ENCODE peak calls at places on chromosomes 12 and 14, in seven cellular contexts. One of them, this sample, is unnamed.

GRCh38 chr12:109069307-109070231 is 17.2 kb downstream of the USP30 start:
- DNase-seq in stimulated activated CD4-positive, alpha-beta T cell treated with anti-CD3 and anti-CD28 coated beads, Interleukin-1b, Interleukin-23, amount 100 ng/mL, for 1 hour: no peak
- DNase-seq in CD8-positive, alpha-beta memory T cell: no peak
- DNase-seq in M059J: no peak
- DNase-seq in HCEC 1CT: no peak
- DNase-seq in MV-4-11: no peak
- DNase-seq in WTC11: peak
- DNase-seq in this sample: no peak

GRCh38 chr14:35398095-35398584 is 6.4 kb downstream of the NFKBIA start:
- DNase-seq in MV-4-11: no peak
- DNase-seq in M059J: no peak
- DNase-seq in CD8-positive, alpha-beta memory T cell: no peak
- DNase-seq in stimulated activated CD4-positive, alpha-beta T cell treated with anti-CD3 and anti-CD28 coated beads, Interleukin-1b, Interleukin-23, amount 100 ng/mL, for 1 hour: no peak
- DNase-seq in WTC11: no peak
- DNase-seq in HCEC 1CT: no peak
- DNase-seq in this sample: no peak

GRCh38 chr12:57687862-57688261 is 6.1 kb upstream of the OS9 start:
- DNase-seq in CD8-positive, alpha-beta memory T cell: no peak
- DNase-seq in HCEC 1CT: no peak
- DNase-seq in MV-4-11: no peak
- DNase-seq in stimulated activated CD4-positive, alpha-beta T cell treated with anti-CD3 and anti-CD28 coated beads, Interleukin-1b, Interleukin-23, amount 100 ng/mL, for 1 hour: no peak
- DNase-seq in WTC11: no peak
- DNase-seq in M059J: no peak
- DNase-seq in this sample: no peak

GRCh38 chr12:107449891-107450290 is 235.7 kb upstream of the PWP1 start:
- DNase-seq in M059J: peak
- DNase-seq in CD8-positive, alpha-beta memory T cell: no peak
- DNase-seq in WTC11: no peak
- DNase-seq in HCEC 1CT: no peak
- DNase-seq in stimulated activated CD4-positive, alpha-beta T cell treated with anti-CD3 and anti-CD28 coated beads, Interleukin-1b, Interleukin-23, amount 100 ng/mL, for 1 hour: no peak
- DNase-seq in MV-4-11: no peak
- DNase-seq in this sample: no peak

GRCh38 chr14:65333926-65334687 is 78.4 kb upstream of the FUT8 start:
- DNase-seq in CD8-positive, alpha-beta memory T cell: no peak
- DNase-seq in stimulated activated CD4-positive, alpha-beta T cell treated with anti-CD3 and anti-CD28 coated beads, Interleukin-1b, Interleukin-23, amount 100 ng/mL, for 1 hour: no peak
- DNase-seq in MV-4-11: no peak
- DNase-seq in HCEC 1CT: peak
- DNase-seq in M059J: peak
- DNase-seq in WTC11: peak
- DNase-seq in this sample: no peak

GRCh38 chr12:123712780-123713319 is 697 bp downstream of the ATP6V0A2 start:
- DNase-seq in CD8-positive, alpha-beta memory T cell: no peak
- DNase-seq in WTC11: no peak
- DNase-seq in M059J: no peak
- DNase-seq in stimulated activated CD4-positive, alpha-beta T cell treated with anti-CD3 and anti-CD28 coated beads, Interleukin-1b, Interleukin-23, amount 100 ng/mL, for 1 hour: no peak
- DNase-seq in MV-4-11: no peak
- DNase-seq in HCEC 1CT: no peak
- DNase-seq in this sample: peak

GRCh38 chr12:120103371-120103770 is 13.2 kb downstream of the RAB35 start:
- DNase-seq in CD8-positive, alpha-beta memory T cell: no peak
- DNase-seq in M059J: no peak
- DNase-seq in stimulated activated CD4-positive, alpha-beta T cell treated with anti-CD3 and anti-CD28 coated beads, Interleukin-1b, Interleukin-23, amount 100 ng/mL, for 1 hour: no peak
- DNase-seq in MV-4-11: no peak
- DNase-seq in HCEC 1CT: no peak
- DNase-seq in WTC11: no peak
- DNase-seq in this sample: no peak

GRCh38 chr14:100616854-100617714 is 29.9 kb upstream of the BEGAIN start:
- DNase-seq in stimulated activated CD4-positive, alpha-beta T cell treated with anti-CD3 and anti-CD28 coated beads, Interleukin-1b, Interleukin-23, amount 100 ng/mL, for 1 hour: no peak
- DNase-seq in MV-4-11: peak
- DNase-seq in M059J: no peak
- DNase-seq in HCEC 1CT: no peak
- DNase-seq in WTC11: no peak
- DNase-seq in CD8-positive, alpha-beta memory T cell: no peak
- DNase-seq in this sample: no peak

GRCh38 chr14:55356913-55357312 is 54.7 kb downstream of the ATG14 start:
- DNase-seq in WTC11: no peak
- DNase-seq in CD8-positive, alpha-beta memory T cell: no peak
- DNase-seq in stimulated activated CD4-positive, alpha-beta T cell treated with anti-CD3 and anti-CD28 coated beads, Interleukin-1b, Interleukin-23, amount 100 ng/mL, for 1 hour: no peak
- DNase-seq in MV-4-11: no peak
- DNase-seq in M059J: no peak
- DNase-seq in HCEC 1CT: no peak
- DNase-seq in this sample: no peak

GRCh38 chr12:125157177-125157576 is 91.9 kb downstream of the AACS start:
- DNase-seq in stimulated activated CD4-positive, alpha-beta T cell treated with anti-CD3 and anti-CD28 coated beads, Interleukin-1b, Interleukin-23, amount 100 ng/mL, for 1 hour: no peak
- DNase-seq in M059J: no peak
- DNase-seq in CD8-positive, alpha-beta memory T cell: no peak
- DNase-seq in MV-4-11: no peak
- DNase-seq in WTC11: no peak
- DNase-seq in HCEC 1CT: no peak
- DNase-seq in this sample: no peak

GRCh38 chr14:76007852-76008251 is 22.3 kb downstream of the IFT43 start:
- DNase-seq in WTC11: no peak
- DNase-seq in CD8-positive, alpha-beta memory T cell: no peak
- DNase-seq in M059J: peak
- DNase-seq in stimulated activated CD4-positive, alpha-beta T cell treated with anti-CD3 and anti-CD28 coated beads, Interleukin-1b, Interleukin-23, amount 100 ng/mL, for 1 hour: no peak
- DNase-seq in MV-4-11: no peak
- DNase-seq in HCEC 1CT: peak
- DNase-seq in this sample: no peak

GRCh38 chr12:41188058-41188840 is at the start of gene PDZRN4:
- DNase-seq in M059J: no peak
- DNase-seq in WTC11: peak
- DNase-seq in MV-4-11: no peak
- DNase-seq in stimulated activated CD4-positive, alpha-beta T cell treated with anti-CD3 and anti-CD28 coated beads, Interleukin-1b, Interleukin-23, amount 100 ng/mL, for 1 hour: no peak
- DNase-seq in CD8-positive, alpha-beta memory T cell: no peak
- DNase-seq in HCEC 1CT: no peak
- DNase-seq in this sample: peak

GRCh38 chr14:52069617-52070431 is 965 bp upstream of the NID2 start:
- DNase-seq in HCEC 1CT: peak
- DNase-seq in CD8-positive, alpha-beta memory T cell: no peak
- DNase-seq in WTC11: peak
- DNase-seq in M059J: peak
- DNase-seq in stimulated activated CD4-positive, alpha-beta T cell treated with anti-CD3 and anti-CD28 coated beads, Interleukin-1b, Interleukin-23, amount 100 ng/mL, for 1 hour: no peak
- DNase-seq in MV-4-11: no peak
- DNase-seq in this sample: peak

GRCh38 chr14:65817011-65817410 is 404.5 kb downstream of the FUT8 start:
- DNase-seq in HCEC 1CT: no peak
- DNase-seq in WTC11: no peak
- DNase-seq in M059J: peak
- DNase-seq in MV-4-11: no peak
- DNase-seq in CD8-positive, alpha-beta memory T cell: no peak
- DNase-seq in stimulated activated CD4-positive, alpha-beta T cell treated with anti-CD3 and anti-CD28 coated beads, Interleukin-1b, Interleukin-23, amount 100 ng/mL, for 1 hour: no peak
- DNase-seq in this sample: no peak

GRCh38 chr12:43292699-43293098 is 259.3 kb downstream of the ADAMTS20 start:
- DNase-seq in CD8-positive, alpha-beta memory T cell: no peak
- DNase-seq in WTC11: no peak
- DNase-seq in stimulated activated CD4-positive, alpha-beta T cell treated with anti-CD3 and anti-CD28 coated beads, Interleukin-1b, Interleukin-23, amount 100 ng/mL, for 1 hour: no peak
- DNase-seq in HCEC 1CT: peak
- DNase-seq in MV-4-11: no peak
- DNase-seq in M059J: peak
- DNase-seq in this sample: no peak

GRCh38 chr14:100782516-100783320 is 43.2 kb upstream of the MEG3 start:
- DNase-seq in M059J: no peak
- DNase-seq in MV-4-11: no peak
- DNase-seq in CD8-positive, alpha-beta memory T cell: no peak
- DNase-seq in HCEC 1CT: no peak
- DNase-seq in WTC11: peak
- DNase-seq in stimulated activated CD4-positive, alpha-beta T cell treated with anti-CD3 and anti-CD28 coated beads, Interleukin-1b, Interleukin-23, amount 100 ng/mL, for 1 hour: no peak
- DNase-seq in this sample: no peak

GRCh38 chr12:39632670-39633069 is 13.1 kb upstream of the ABCD2 start:
- DNase-seq in HCEC 1CT: no peak
- DNase-seq in stimulated activated CD4-positive, alpha-beta T cell treated with anti-CD3 and anti-CD28 coated beads, Interleukin-1b, Interleukin-23, amount 100 ng/mL, for 1 hour: no peak
- DNase-seq in MV-4-11: no peak
- DNase-seq in M059J: no peak
- DNase-seq in WTC11: no peak
- DNase-seq in CD8-positive, alpha-beta memory T cell: no peak
- DNase-seq in this sample: no peak

GRCh38 chr12:111469406-111469805 is 63.7 kb downstream of the SH2B3 start:
- DNase-seq in CD8-positive, alpha-beta memory T cell: no peak
- DNase-seq in MV-4-11: no peak
- DNase-seq in HCEC 1CT: peak
- DNase-seq in WTC11: no peak
- DNase-seq in stimulated activated CD4-positive, alpha-beta T cell treated with anti-CD3 and anti-CD28 coated beads, Interleukin-1b, Interleukin-23, amount 100 ng/mL, for 1 hour: no peak
- DNase-seq in M059J: no peak
- DNase-seq in this sample: no peak

GRCh38 chr12:11347810-11348209 is 37.6 kb upstream of the PRB4 start:
- DNase-seq in WTC11: no peak
- DNase-seq in stimulated activated CD4-positive, alpha-beta T cell treated with anti-CD3 and anti-CD28 coated beads, Interleukin-1b, Interleukin-23, amount 100 ng/mL, for 1 hour: no peak
- DNase-seq in HCEC 1CT: no peak
- DNase-seq in M059J: no peak
- DNase-seq in MV-4-11: no peak
- DNase-seq in CD8-positive, alpha-beta memory T cell: no peak
- DNase-seq in this sample: peak

GRCh38 chr14:91138511-91139359 is 24.9 kb downstream of the DGLUCY start:
- DNase-seq in HCEC 1CT: no peak
- DNase-seq in stimulated activated CD4-positive, alpha-beta T cell treated with anti-CD3 and anti-CD28 coated beads, Interleukin-1b, Interleukin-23, amount 100 ng/mL, for 1 hour: peak
- DNase-seq in M059J: no peak
- DNase-seq in WTC11: peak
- DNase-seq in MV-4-11: peak
- DNase-seq in CD8-positive, alpha-beta memory T cell: no peak
- DNase-seq in this sample: peak

GRCh38 chr14:89025581-89026236 is 201.3 kb downstream of the TTC8 start:
- DNase-seq in WTC11: no peak
- DNase-seq in MV-4-11: no peak
- DNase-seq in stimulated activated CD4-positive, alpha-beta T cell treated with anti-CD3 and anti-CD28 coated beads, Interleukin-1b, Interleukin-23, amount 100 ng/mL, for 1 hour: no peak
- DNase-seq in M059J: no peak
- DNase-seq in CD8-positive, alpha-beta memory T cell: no peak
- DNase-seq in HCEC 1CT: peak
- DNase-seq in this sample: peak

GRCh38 chr12:11949738-11950403 is 120.9 kb upstream of the BCL2L14 start:
- DNase-seq in stimulated activated CD4-positive, alpha-beta T cell treated with anti-CD3 and anti-CD28 coated beads, Interleukin-1b, Interleukin-23, amount 100 ng/mL, for 1 hour: no peak
- DNase-seq in MV-4-11: no peak
- DNase-seq in CD8-positive, alpha-beta memory T cell: no peak
- DNase-seq in HCEC 1CT: no peak
- DNase-seq in WTC11: no peak
- DNase-seq in M059J: no peak
- DNase-seq in this sample: no peak

GRCh38 chr14:64501326-64502171 is 2.1 kb downstream of the ZBTB25 start:
- DNase-seq in stimulated activated CD4-positive, alpha-beta T cell treated with anti-CD3 and anti-CD28 coated beads, Interleukin-1b, Interleukin-23, amount 100 ng/mL, for 1 hour: no peak
- DNase-seq in HCEC 1CT: peak
- DNase-seq in MV-4-11: peak
- DNase-seq in WTC11: no peak
- DNase-seq in M059J: peak
- DNase-seq in CD8-positive, alpha-beta memory T cell: no peak
- DNase-seq in this sample: peak

GRCh38 chr14:104136472-104137296 is 1.7 kb upstream of the KIF26A start:
- DNase-seq in MV-4-11: no peak
- DNase-seq in M059J: no peak
- DNase-seq in CD8-positive, alpha-beta memory T cell: no peak
- DNase-seq in WTC11: peak
- DNase-seq in HCEC 1CT: no peak
- DNase-seq in stimulated activated CD4-positive, alpha-beta T cell treated with anti-CD3 and anti-CD28 coated beads, Interleukin-1b, Interleukin-23, amount 100 ng/mL, for 1 hour: no peak
- DNase-seq in this sample: peak

GRCh38 chr14:31880935-31881334 is 196.2 kb upstream of the ARHGAP5 start:
- DNase-seq in WTC11: no peak
- DNase-seq in CD8-positive, alpha-beta memory T cell: no peak
- DNase-seq in MV-4-11: no peak
- DNase-seq in M059J: peak
- DNase-seq in HCEC 1CT: peak
- DNase-seq in stimulated activated CD4-positive, alpha-beta T cell treated with anti-CD3 and anti-CD28 coated beads, Interleukin-1b, Interleukin-23, amount 100 ng/mL, for 1 hour: no peak
- DNase-seq in this sample: no peak

GRCh38 chr12:106345739-106346138 is 11.8 kb upstream of the POLR3B start:
- DNase-seq in MV-4-11: no peak
- DNase-seq in HCEC 1CT: peak
- DNase-seq in M059J: peak
- DNase-seq in WTC11: peak
- DNase-seq in stimulated activated CD4-positive, alpha-beta T cell treated with anti-CD3 and anti-CD28 coated beads, Interleukin-1b, Interleukin-23, amount 100 ng/mL, for 1 hour: no peak
- DNase-seq in CD8-positive, alpha-beta memory T cell: no peak
- DNase-seq in this sample: peak